ENCODE peak calls at places on chromosomes 12 and 14, in ten cellular contexts. One of them, this sample, is unnamed.

GRCh38 chr14:96629558-96630222 is 127.5 kb downstream of the PAPOLA start:
- DNase-seq in GM23338: no peak
- DNase-seq in dorsolateral prefrontal cortex: no peak
- DNase-seq in HCT116: no peak
- DNase-seq in upper lobe of right lung: no peak
- DNase-seq in CD8-positive, alpha-beta T cell: no peak
- DNase-seq in cardiac muscle cell: no peak
- DNase-seq in HL-60: no peak
- DNase-seq in AG04450: no peak
- DNase-seq in astrocyte of the cerebellum: no peak
- DNase-seq in this sample: no peak

GRCh38 chr12:107320929-107321618 is 227.7 kb upstream of the CRY1 start:
- DNase-seq in HL-60: no peak
- DNase-seq in cardiac muscle cell: peak; percentile 30
- DNase-seq in GM23338: peak; percentile 82
- DNase-seq in dorsolateral prefrontal cortex: no peak
- DNase-seq in HCT116: no peak
- DNase-seq in upper lobe of right lung: no peak
- DNase-seq in CD8-positive, alpha-beta T cell: peak; percentile 88
- DNase-seq in AG04450: no peak
- DNase-seq in astrocyte of the cerebellum: peak; percentile 68
- DNase-seq in this sample: no peak

GRCh38 chr12:44286336-44286735 is 450.5 kb downstream of the TMEM117 start:
- DNase-seq in dorsolateral prefrontal cortex: no peak
- DNase-seq in AG04450: no peak
- DNase-seq in upper lobe of right lung: no peak
- DNase-seq in HL-60: peak; percentile 6
- DNase-seq in GM23338: no peak
- DNase-seq in astrocyte of the cerebellum: peak; percentile 13
- DNase-seq in HCT116: no peak
- DNase-seq in cardiac muscle cell: no peak
- DNase-seq in CD8-positive, alpha-beta T cell: no peak
- DNase-seq in this sample: peak; percentile 8

GRCh38 chr14:71474866-71475265 is 457.4 kb upstream of the RGS6 start:
- DNase-seq in HCT116: no peak
- DNase-seq in dorsolateral prefrontal cortex: no peak
- DNase-seq in CD8-positive, alpha-beta T cell: no peak
- DNase-seq in HL-60: no peak
- DNase-seq in cardiac muscle cell: no peak
- DNase-seq in AG04450: no peak
- DNase-seq in GM23338: no peak
- DNase-seq in upper lobe of right lung: no peak
- DNase-seq in astrocyte of the cerebellum: no peak
- DNase-seq in this sample: no peak

GRCh38 chr14:61535032-61535431 is 160.3 kb upstream of the HIF1A start:
- DNase-seq in HL-60: no peak
- DNase-seq in GM23338: no peak
- DNase-seq in dorsolateral prefrontal cortex: no peak
- DNase-seq in astrocyte of the cerebellum: no peak
- DNase-seq in upper lobe of right lung: no peak
- DNase-seq in cardiac muscle cell: no peak
- DNase-seq in CD8-positive, alpha-beta T cell: no peak
- DNase-seq in AG04450: no peak
- DNase-seq in HCT116: no peak
- DNase-seq in this sample: no peak

GRCh38 chr12:98185606-98186005 is 329.8 kb upstream of the TMPO start:
- DNase-seq in HCT116: no peak
- DNase-seq in cardiac muscle cell: no peak
- DNase-seq in upper lobe of right lung: no peak
- DNase-seq in dorsolateral prefrontal cortex: no peak
- DNase-seq in AG04450: no peak
- DNase-seq in GM23338: no peak
- DNase-seq in HL-60: no peak
- DNase-seq in CD8-positive, alpha-beta T cell: no peak
- DNase-seq in astrocyte of the cerebellum: no peak
- DNase-seq in this sample: peak; percentile 6

GRCh38 chr12:84983289-84983688 is 52.8 kb downstream of the TSPAN19 start:
- DNase-seq in dorsolateral prefrontal cortex: no peak
- DNase-seq in CD8-positive, alpha-beta T cell: no peak
- DNase-seq in HL-60: no peak
- DNase-seq in GM23338: peak; percentile 12
- DNase-seq in AG04450: no peak
- DNase-seq in upper lobe of right lung: no peak
- DNase-seq in astrocyte of the cerebellum: no peak
- DNase-seq in cardiac muscle cell: no peak
- DNase-seq in HCT116: no peak
- DNase-seq in this sample: no peak

GRCh38 chr12:131552167-131552863 is 158.6 kb upstream of the SFSWAP start:
- DNase-seq in HL-60: no peak
- DNase-seq in GM23338: peak; percentile 58
- DNase-seq in HCT116: no peak
- DNase-seq in upper lobe of right lung: no peak
- DNase-seq in cardiac muscle cell: no peak
- DNase-seq in dorsolateral prefrontal cortex: no peak
- DNase-seq in AG04450: no peak
- DNase-seq in CD8-positive, alpha-beta T cell: no peak
- DNase-seq in astrocyte of the cerebellum: no peak
- DNase-seq in this sample: no peak

GRCh38 chr12:83818888-83819287 is 1093.7 kb downstream of the SLC6A15 start:
- DNase-seq in CD8-positive, alpha-beta T cell: no peak
- DNase-seq in dorsolateral prefrontal cortex: no peak
- DNase-seq in astrocyte of the cerebellum: no peak
- DNase-seq in GM23338: no peak
- DNase-seq in cardiac muscle cell: no peak
- DNase-seq in HL-60: no peak
- DNase-seq in upper lobe of right lung: no peak
- DNase-seq in AG04450: no peak
- DNase-seq in HCT116: no peak
- DNase-seq in this sample: no peak

GRCh38 chr14:104268295-104268694 is 129.9 kb downstream of the KIF26A start:
- DNase-seq in HL-60: no peak
- DNase-seq in upper lobe of right lung: no peak
- DNase-seq in dorsolateral prefrontal cortex: no peak
- DNase-seq in cardiac muscle cell: no peak
- DNase-seq in GM23338: no peak
- DNase-seq in HCT116: no peak
- DNase-seq in astrocyte of the cerebellum: no peak
- DNase-seq in AG04450: no peak
- DNase-seq in CD8-positive, alpha-beta T cell: no peak
- DNase-seq in this sample: no peak

GRCh38 chr12:510071-510825 is 50.5 kb downstream of the B4GALNT3 start:
- DNase-seq in CD8-positive, alpha-beta T cell: no peak
- DNase-seq in HL-60: no peak
- DNase-seq in HCT116: no peak
- DNase-seq in cardiac muscle cell: no peak
- DNase-seq in GM23338: peak; percentile 58
- DNase-seq in upper lobe of right lung: peak; percentile 74
- DNase-seq in astrocyte of the cerebellum: no peak
- DNase-seq in AG04450: no peak
- DNase-seq in dorsolateral prefrontal cortex: no peak
- DNase-seq in this sample: no peak

GRCh38 chr12:30725739-30726138 is 29.0 kb downstream of the CAPRIN2 start:
- DNase-seq in dorsolateral prefrontal cortex: no peak
- DNase-seq in CD8-positive, alpha-beta T cell: no peak
- DNase-seq in GM23338: no peak
- DNase-seq in AG04450: peak; percentile 21
- DNase-seq in HL-60: no peak
- DNase-seq in astrocyte of the cerebellum: peak; percentile 63
- DNase-seq in cardiac muscle cell: no peak
- DNase-seq in upper lobe of right lung: no peak
- DNase-seq in HCT116: peak; percentile 54
- DNase-seq in this sample: peak; percentile 42

GRCh38 chr14:102590667-102591099 is 1.8 kb upstream of the RCOR1 start:
- DNase-seq in astrocyte of the cerebellum: no peak
- DNase-seq in AG04450: no peak
- DNase-seq in upper lobe of right lung: no peak
- DNase-seq in CD8-positive, alpha-beta T cell: no peak
- DNase-seq in HCT116: peak; percentile 54
- DNase-seq in dorsolateral prefrontal cortex: no peak
- DNase-seq in GM23338: peak; percentile 84
- DNase-seq in HL-60: no peak
- DNase-seq in cardiac muscle cell: peak; percentile 61
- DNase-seq in this sample: no peak
- H3K4me3 ChIP-seq in astrocyte of the cerebellum: peak overlapping the region; percentile 91
- H3K4me3 ChIP-seq in AG04450: peak overlapping the region; percentile 81
- H3K4me3 ChIP-seq in upper lobe of right lung: peak overlapping the region; percentile 95
- H3K4me3 ChIP-seq in CD8-positive, alpha-beta T cell: no peak overlapping the region
- H3K4me3 ChIP-seq in HCT116: peak overlapping the region; percentile 80
- H3K4me3 ChIP-seq in dorsolateral prefrontal cortex: no peak overlapping the region
- H3K4me3 ChIP-seq in GM23338: peak overlapping the region; percentile 93
- H3K4me3 ChIP-seq in HL-60: no peak overlapping the region
- H3K4me3 ChIP-seq in cardiac muscle cell: peak overlapping the region; percentile 100
- H3K4me3 ChIP-seq in this sample: peak overlapping the region; percentile 73

DNA sequence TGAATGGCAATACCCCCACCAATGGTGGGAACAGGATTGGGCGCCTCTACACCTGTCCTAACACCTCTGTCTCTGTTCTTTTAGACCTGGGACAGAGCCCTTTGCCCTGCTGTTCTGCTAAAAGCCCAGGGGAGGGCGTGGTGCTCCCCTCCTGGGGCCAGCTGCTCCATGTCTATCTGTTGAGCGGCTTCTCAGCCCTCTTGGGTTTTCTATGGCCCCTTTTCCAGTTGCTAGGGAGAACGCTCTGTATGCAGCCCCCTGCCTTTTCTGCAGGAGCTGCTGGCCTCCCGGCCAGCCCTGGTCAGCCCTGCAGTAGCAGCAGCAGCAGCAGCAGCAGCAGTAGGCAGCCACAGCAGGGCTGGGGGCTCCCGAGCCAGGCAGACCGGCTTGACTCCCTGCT is 1.2 kb downstream of the RTL1 start:
- DNase-seq in AG04450: no peak
- DNase-seq in CD8-positive, alpha-beta T cell: no peak
- DNase-seq in astrocyte of the cerebellum: no peak
- DNase-seq in HL-60: no peak
- DNase-seq in upper lobe of right lung: no peak
- DNase-seq in HCT116: peak; percentile 7
- DNase-seq in cardiac muscle cell: peak; percentile 32
- DNase-seq in dorsolateral prefrontal cortex: no peak
- DNase-seq in GM23338: peak; percentile 71
- DNase-seq in this sample: no peak
- TF ChIP-seq CTCF in AG04450: peak; percentile 24
- TF ChIP-seq CTCF in CD8-positive, alpha-beta T cell: no peak
- TF ChIP-seq CTCF in astrocyte of the cerebellum: peak; percentile 34
- TF ChIP-seq CTCF in HL-60: no peak
- TF ChIP-seq CTCF in upper lobe of right lung: no peak
- TF ChIP-seq CTCF in HCT116: peak; percentile 59
- TF ChIP-seq CTCF in cardiac muscle cell: peak; percentile 21
- TF ChIP-seq CTCF in dorsolateral prefrontal cortex: no peak
- TF ChIP-seq CTCF in GM23338: peak; percentile 65
- TF ChIP-seq CTCF in this sample: peak; percentile 22

GRCh38 chr12:124514996-124515932 is 52.1 kb downstream of the NCOR2 start:
- DNase-seq in astrocyte of the cerebellum: no peak
- DNase-seq in HCT116: no peak
- DNase-seq in CD8-positive, alpha-beta T cell: no peak
- DNase-seq in GM23338: no peak
- DNase-seq in cardiac muscle cell: no peak
- DNase-seq in HL-60: no peak
- DNase-seq in dorsolateral prefrontal cortex: no peak
- DNase-seq in AG04450: no peak
- DNase-seq in upper lobe of right lung: no peak
- DNase-seq in this sample: no peak

GRCh38 chr12:124514145-124514995 is 53.0 kb downstream of the NCOR2 start:
- DNase-seq in GM23338: no peak
- DNase-seq in upper lobe of right lung: no peak
- DNase-seq in HCT116: no peak
- DNase-seq in HL-60: no peak
- DNase-seq in dorsolateral prefrontal cortex: no peak
- DNase-seq in astrocyte of the cerebellum: no peak
- DNase-seq in cardiac muscle cell: no peak
- DNase-seq in CD8-positive, alpha-beta T cell: no peak
- DNase-seq in AG04450: no peak
- DNase-seq in this sample: no peak

GRCh38 chr12:124512667-124513296 is 54.6 kb downstream of the NCOR2 start:
- DNase-seq in astrocyte of the cerebellum: peak; percentile 86
- DNase-seq in GM23338: peak; percentile 98
- DNase-seq in upper lobe of right lung: peak; percentile 93
- DNase-seq in HCT116: peak; percentile 93
- DNase-seq in cardiac muscle cell: no peak
- DNase-seq in dorsolateral prefrontal cortex: no peak
- DNase-seq in HL-60: no peak
- DNase-seq in CD8-positive, alpha-beta T cell: no peak
- DNase-seq in AG04450: peak; percentile 86
- DNase-seq in this sample: peak; percentile 94

GRCh38 chr12:124511259-124511985 is 56.0 kb downstream of the NCOR2 start:
- DNase-seq in AG04450: no peak
- DNase-seq in cardiac muscle cell: no peak
- DNase-seq in astrocyte of the cerebellum: no peak
- DNase-seq in GM23338: no peak
- DNase-seq in HL-60: no peak
- DNase-seq in dorsolateral prefrontal cortex: no peak
- DNase-seq in upper lobe of right lung: no peak
- DNase-seq in HCT116: no peak
- DNase-seq in CD8-positive, alpha-beta T cell: no peak
- DNase-seq in this sample: no peak

GRCh38 chr12:124513297-124513867 is 54.0 kb downstream of the NCOR2 start:
- DNase-seq in astrocyte of the cerebellum: no peak
- DNase-seq in AG04450: no peak
- DNase-seq in GM23338: peak; percentile 90
- DNase-seq in CD8-positive, alpha-beta T cell: no peak
- DNase-seq in HL-60: no peak
- DNase-seq in dorsolateral prefrontal cortex: no peak
- DNase-seq in HCT116: no peak
- DNase-seq in upper lobe of right lung: no peak
- DNase-seq in cardiac muscle cell: no peak
- DNase-seq in this sample: no peak
- H3K4me3 ChIP-seq in astrocyte of the cerebellum: no peak overlapping the region
- H3K4me3 ChIP-seq in AG04450: no peak overlapping the region
- H3K4me3 ChIP-seq in GM23338: peak overlapping the region; percentile 16
- H3K4me3 ChIP-seq in CD8-positive, alpha-beta T cell: no peak overlapping the region
- H3K4me3 ChIP-seq in HL-60: no peak overlapping the region
- H3K4me3 ChIP-seq in dorsolateral prefrontal cortex: no peak overlapping the region
- H3K4me3 ChIP-seq in HCT116: peak overlapping the region; percentile 2
- H3K4me3 ChIP-seq in upper lobe of right lung: no peak overlapping the region
- H3K4me3 ChIP-seq in cardiac muscle cell: no peak overlapping the region
- H3K4me3 ChIP-seq in this sample: peak overlapping the region; percentile 7

DNA sequence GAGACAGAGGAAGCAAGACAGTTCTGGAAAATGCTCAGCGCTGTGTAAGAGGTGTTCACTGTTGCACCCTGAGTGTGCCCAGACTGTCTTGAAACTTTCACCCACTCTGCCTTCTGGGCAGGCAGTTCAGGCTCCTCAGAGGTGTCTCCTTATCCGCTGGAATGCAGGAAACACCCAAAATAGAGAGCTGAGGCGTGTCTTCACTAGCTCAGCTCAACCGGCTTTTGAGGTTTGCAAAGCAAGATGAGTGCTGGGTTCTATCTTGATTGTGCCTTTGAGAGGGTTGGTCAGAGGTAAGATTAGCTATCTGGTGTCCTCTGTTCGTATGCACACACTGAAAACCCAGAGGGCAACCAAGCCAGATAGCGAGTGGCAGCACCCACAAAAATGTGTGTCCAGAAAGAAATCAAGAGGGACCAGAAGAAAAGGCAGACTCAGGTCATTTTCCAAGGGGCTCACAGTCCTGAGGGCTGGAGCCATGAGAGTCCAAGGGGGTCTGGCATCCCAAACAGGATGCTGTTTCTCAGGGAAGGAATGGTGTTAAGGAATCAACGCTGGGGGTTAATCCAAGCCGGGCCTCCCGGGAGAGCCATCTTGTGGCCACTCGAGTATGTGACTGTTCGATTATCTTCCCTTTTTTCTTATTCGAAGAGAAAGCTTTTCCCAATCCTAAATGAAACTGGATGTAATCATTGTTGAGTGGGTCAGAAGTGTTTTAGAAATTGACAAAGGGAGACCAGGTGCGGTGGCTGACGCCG is 47.1 kb downstream of the TBX3 start:
- DNase-seq in dorsolateral prefrontal cortex: no peak
- DNase-seq in astrocyte of the cerebellum: no peak
- DNase-seq in HL-60: no peak
- DNase-seq in AG04450: no peak
- DNase-seq in GM23338: peak; percentile 72
- DNase-seq in upper lobe of right lung: no peak
- DNase-seq in cardiac muscle cell: peak; percentile 31
- DNase-seq in HCT116: no peak
- DNase-seq in CD8-positive, alpha-beta T cell: no peak
- DNase-seq in this sample: no peak
- TF ChIP-seq CTCF in dorsolateral prefrontal cortex: no peak
- TF ChIP-seq CTCF in astrocyte of the cerebellum: peak; percentile 55
- TF ChIP-seq CTCF in HL-60: no peak
- TF ChIP-seq CTCF in AG04450: peak; percentile 64
- TF ChIP-seq CTCF in GM23338: peak; percentile 52
- TF ChIP-seq CTCF in upper lobe of right lung: peak; percentile 29
- TF ChIP-seq CTCF in cardiac muscle cell: peak; percentile 48
- TF ChIP-seq CTCF in HCT116: peak; percentile 46
- TF ChIP-seq CTCF in CD8-positive, alpha-beta T cell: no peak
- TF ChIP-seq CTCF in this sample: peak; percentile 11